ENCODE peak calls at places on chromosomes 7 and 10, in four cellular contexts. One of them, this sample, is unnamed.

GRCh38 chr7:40859965-40860543 is 725.2 kb downstream of the SUGCT start:
- DNase-seq in BJ: no peak
- DNase-seq in mesenchymal stem cell: no peak
- DNase-seq in stimulated activated CD4-positive, alpha-beta T cell treated with anti-CD3 and anti-CD28 coated beads, Interleukin-15, amount 100 ng/mL, for 1 hour: no peak
- DNase-seq in this sample: no peak

GRCh38 chr7:98240961-98241673 is 10.9 kb downstream of the TECPR1 start:
- DNase-seq in BJ: no peak
- DNase-seq in mesenchymal stem cell: peak
- DNase-seq in stimulated activated CD4-positive, alpha-beta T cell treated with anti-CD3 and anti-CD28 coated beads, Interleukin-15, amount 100 ng/mL, for 1 hour: no peak
- DNase-seq in this sample: no peak

GRCh38 chr10:79397575-79398303 is 47.7 kb downstream of the ZCCHC24 start:
- DNase-seq in stimulated activated CD4-positive, alpha-beta T cell treated with anti-CD3 and anti-CD28 coated beads, Interleukin-15, amount 100 ng/mL, for 1 hour: no peak
- DNase-seq in BJ: peak
- DNase-seq in mesenchymal stem cell: peak
- DNase-seq in this sample: no peak

GRCh38 chr10:132808568-132809236 is 22.8 kb upstream of the NKX6-2 start:
- DNase-seq in BJ: no peak
- DNase-seq in stimulated activated CD4-positive, alpha-beta T cell treated with anti-CD3 and anti-CD28 coated beads, Interleukin-15, amount 100 ng/mL, for 1 hour: no peak
- DNase-seq in mesenchymal stem cell: no peak
- DNase-seq in this sample: no peak

GRCh38 chr10:80133221-80133620 is 691 bp downstream of the PLAC9 start:
- DNase-seq in mesenchymal stem cell: no peak
- DNase-seq in stimulated activated CD4-positive, alpha-beta T cell treated with anti-CD3 and anti-CD28 coated beads, Interleukin-15, amount 100 ng/mL, for 1 hour: no peak
- DNase-seq in BJ: no peak
- DNase-seq in this sample: no peak

GRCh38 chr7:8197994-8198698 is 63.8 kb downstream of the ICA1 start:
- DNase-seq in mesenchymal stem cell: no peak
- DNase-seq in stimulated activated CD4-positive, alpha-beta T cell treated with anti-CD3 and anti-CD28 coated beads, Interleukin-15, amount 100 ng/mL, for 1 hour: no peak
- DNase-seq in BJ: no peak
- DNase-seq in this sample: no peak

GRCh38 chr10:8639601-8640000 is 585.1 kb downstream of the GATA3 start:
- DNase-seq in BJ: no peak
- DNase-seq in stimulated activated CD4-positive, alpha-beta T cell treated with anti-CD3 and anti-CD28 coated beads, Interleukin-15, amount 100 ng/mL, for 1 hour: no peak
- DNase-seq in mesenchymal stem cell: no peak
- DNase-seq in this sample: no peak

GRCh38 chr7:129443612-129444011 is 9.4 kb downstream of the STRIP2 start:
- DNase-seq in stimulated activated CD4-positive, alpha-beta T cell treated with anti-CD3 and anti-CD28 coated beads, Interleukin-15, amount 100 ng/mL, for 1 hour: no peak
- DNase-seq in mesenchymal stem cell: no peak
- DNase-seq in BJ: no peak
- DNase-seq in this sample: no peak

GRCh38 chr7:131183611-131184119 is 144.0 kb upstream of the MKLN1 start:
- DNase-seq in stimulated activated CD4-positive, alpha-beta T cell treated with anti-CD3 and anti-CD28 coated beads, Interleukin-15, amount 100 ng/mL, for 1 hour: no peak
- DNase-seq in BJ: no peak
- DNase-seq in mesenchymal stem cell: no peak
- DNase-seq in this sample: no peak

GRCh38 chr7:26580666-26581065 is 283.7 kb downstream of the SKAP2 start:
- DNase-seq in BJ: no peak
- DNase-seq in stimulated activated CD4-positive, alpha-beta T cell treated with anti-CD3 and anti-CD28 coated beads, Interleukin-15, amount 100 ng/mL, for 1 hour: no peak
- DNase-seq in mesenchymal stem cell: no peak
- DNase-seq in this sample: no peak

GRCh38 chr7:137903382-137904169 is 56.8 kb upstream of the DGKI start:
- DNase-seq in BJ: no peak
- DNase-seq in stimulated activated CD4-positive, alpha-beta T cell treated with anti-CD3 and anti-CD28 coated beads, Interleukin-15, amount 100 ng/mL, for 1 hour: peak
- DNase-seq in mesenchymal stem cell: peak
- DNase-seq in this sample: peak

GRCh38 chr7:101924171-101924570 is 106.7 kb downstream of the CUX1 start:
- DNase-seq in mesenchymal stem cell: peak
- DNase-seq in stimulated activated CD4-positive, alpha-beta T cell treated with anti-CD3 and anti-CD28 coated beads, Interleukin-15, amount 100 ng/mL, for 1 hour: no peak
- DNase-seq in BJ: peak
- DNase-seq in this sample: no peak

GRCh38 chr10:51389415-51390342 is 309.7 kb downstream of the CSTF2T start:
- DNase-seq in stimulated activated CD4-positive, alpha-beta T cell treated with anti-CD3 and anti-CD28 coated beads, Interleukin-15, amount 100 ng/mL, for 1 hour: no peak
- DNase-seq in BJ: peak
- DNase-seq in mesenchymal stem cell: peak
- DNase-seq in this sample: no peak

GRCh38 chr7:84532196-84532595 is 337.6 kb upstream of the SEMA3A start:
- DNase-seq in stimulated activated CD4-positive, alpha-beta T cell treated with anti-CD3 and anti-CD28 coated beads, Interleukin-15, amount 100 ng/mL, for 1 hour: no peak
- DNase-seq in mesenchymal stem cell: no peak
- DNase-seq in BJ: no peak
- DNase-seq in this sample: no peak

GRCh38 chr7:73823873-73824597 is 6.8 kb upstream of the CLDN4 start:
- DNase-seq in BJ: no peak
- DNase-seq in stimulated activated CD4-positive, alpha-beta T cell treated with anti-CD3 and anti-CD28 coated beads, Interleukin-15, amount 100 ng/mL, for 1 hour: no peak
- DNase-seq in mesenchymal stem cell: no peak
- DNase-seq in this sample: no peak

GRCh38 chr7:157080111-157080730 is 58.5 kb upstream of the UBE3C start:
- DNase-seq in mesenchymal stem cell: no peak
- DNase-seq in BJ: no peak
- DNase-seq in stimulated activated CD4-positive, alpha-beta T cell treated with anti-CD3 and anti-CD28 coated beads, Interleukin-15, amount 100 ng/mL, for 1 hour: no peak
- DNase-seq in this sample: no peak

GRCh38 chr7:26090927-26091519 is 61.0 kb upstream of the NFE2L3 start:
- DNase-seq in mesenchymal stem cell: peak
- DNase-seq in stimulated activated CD4-positive, alpha-beta T cell treated with anti-CD3 and anti-CD28 coated beads, Interleukin-15, amount 100 ng/mL, for 1 hour: no peak
- DNase-seq in BJ: peak
- DNase-seq in this sample: peak

GRCh38 chr10:116274141-116274861 is 1.3 kb upstream of the GFRA1 start:
- DNase-seq in mesenchymal stem cell: peak
- DNase-seq in BJ: no peak
- DNase-seq in stimulated activated CD4-positive, alpha-beta T cell treated with anti-CD3 and anti-CD28 coated beads, Interleukin-15, amount 100 ng/mL, for 1 hour: no peak
- DNase-seq in this sample: no peak

GRCh38 chr10:103680869-103681236 is 174.5 kb downstream of the SH3PXD2A start:
- DNase-seq in stimulated activated CD4-positive, alpha-beta T cell treated with anti-CD3 and anti-CD28 coated beads, Interleukin-15, amount 100 ng/mL, for 1 hour: no peak
- DNase-seq in mesenchymal stem cell: no peak
- DNase-seq in BJ: no peak
- DNase-seq in this sample: no peak

GRCh38 chr7:44713680-44714335 is 34.8 kb upstream of the ZMIZ2 start:
- DNase-seq in BJ: no peak
- DNase-seq in stimulated activated CD4-positive, alpha-beta T cell treated with anti-CD3 and anti-CD28 coated beads, Interleukin-15, amount 100 ng/mL, for 1 hour: no peak
- DNase-seq in mesenchymal stem cell: no peak
- DNase-seq in this sample: no peak

GRCh38 chr10:59578013-59578412 is 131.6 kb downstream of the SLC16A9 start:
- DNase-seq in BJ: no peak
- DNase-seq in stimulated activated CD4-positive, alpha-beta T cell treated with anti-CD3 and anti-CD28 coated beads, Interleukin-15, amount 100 ng/mL, for 1 hour: no peak
- DNase-seq in mesenchymal stem cell: no peak
- DNase-seq in this sample: no peak

GRCh38 chr7:51085034-51085692 is 231.4 kb downstream of the COBL start:
- DNase-seq in mesenchymal stem cell: no peak
- DNase-seq in BJ: no peak
- DNase-seq in stimulated activated CD4-positive, alpha-beta T cell treated with anti-CD3 and anti-CD28 coated beads, Interleukin-15, amount 100 ng/mL, for 1 hour: no peak
- DNase-seq in this sample: no peak

GRCh38 chr10:22679608-22680007 is 34.8 kb downstream of the PIP4K2A start:
- DNase-seq in stimulated activated CD4-positive, alpha-beta T cell treated with anti-CD3 and anti-CD28 coated beads, Interleukin-15, amount 100 ng/mL, for 1 hour: no peak
- DNase-seq in BJ: no peak
- DNase-seq in mesenchymal stem cell: no peak
- DNase-seq in this sample: no peak

GRCh38 chr10:125146791-125147604 is 13.4 kb downstream of the CTBP2 start:
- DNase-seq in BJ: no peak
- DNase-seq in mesenchymal stem cell: peak
- DNase-seq in stimulated activated CD4-positive, alpha-beta T cell treated with anti-CD3 and anti-CD28 coated beads, Interleukin-15, amount 100 ng/mL, for 1 hour: no peak
- DNase-seq in this sample: no peak

GRCh38 chr7:26439502-26440252 is 148.0 kb downstream of the SNX10 start:
- DNase-seq in mesenchymal stem cell: no peak
- DNase-seq in stimulated activated CD4-positive, alpha-beta T cell treated with anti-CD3 and anti-CD28 coated beads, Interleukin-15, amount 100 ng/mL, for 1 hour: no peak
- DNase-seq in BJ: no peak
- DNase-seq in this sample: peak

GRCh38 chr10:110915035-110915434 is 3.9 kb downstream of the BBIP1 start:
- DNase-seq in stimulated activated CD4-positive, alpha-beta T cell treated with anti-CD3 and anti-CD28 coated beads, Interleukin-15, amount 100 ng/mL, for 1 hour: no peak
- DNase-seq in BJ: no peak
- DNase-seq in mesenchymal stem cell: no peak
- DNase-seq in this sample: no peak

GRCh38 chr7:20358762-20359282 is 28.1 kb downstream of the ITGB8 start:
- DNase-seq in stimulated activated CD4-positive, alpha-beta T cell treated with anti-CD3 and anti-CD28 coated beads, Interleukin-15, amount 100 ng/mL, for 1 hour: no peak
- DNase-seq in BJ: no peak
- DNase-seq in mesenchymal stem cell: no peak
- DNase-seq in this sample: no peak

GRCh38 chr10:72364239-72364777 is 9.6 kb upstream of the DNAJB12 start:
- DNase-seq in mesenchymal stem cell: peak
- DNase-seq in stimulated activated CD4-positive, alpha-beta T cell treated with anti-CD3 and anti-CD28 coated beads, Interleukin-15, amount 100 ng/mL, for 1 hour: peak
- DNase-seq in BJ: peak
- DNase-seq in this sample: peak

GRCh38 chr7:78529392-78529791 is 730.8 kb downstream of the PHTF2 start:
- DNase-seq in BJ: no peak
- DNase-seq in mesenchymal stem cell: no peak
- DNase-seq in stimulated activated CD4-positive, alpha-beta T cell treated with anti-CD3 and anti-CD28 coated beads, Interleukin-15, amount 100 ng/mL, for 1 hour: no peak
- DNase-seq in this sample: no peak

GRCh38 chr10:4013651-4014085 is 228.7 kb upstream of the KLF6 start:
- DNase-seq in mesenchymal stem cell: no peak
- DNase-seq in stimulated activated CD4-positive, alpha-beta T cell treated with anti-CD3 and anti-CD28 coated beads, Interleukin-15, amount 100 ng/mL, for 1 hour: no peak
- DNase-seq in BJ: no peak
- DNase-seq in this sample: no peak

GRCh38 chr7:80147543-80148376 is 13.1 kb downstream of the GNAI1 start:
- DNase-seq in mesenchymal stem cell: peak
- DNase-seq in BJ: peak
- DNase-seq in stimulated activated CD4-positive, alpha-beta T cell treated with anti-CD3 and anti-CD28 coated beads, Interleukin-15, amount 100 ng/mL, for 1 hour: no peak
- DNase-seq in this sample: no peak

GRCh38 chr7:157056957-157057902 is 46.8 kb upstream of the MNX1 start:
- DNase-seq in mesenchymal stem cell: no peak
- DNase-seq in stimulated activated CD4-positive, alpha-beta T cell treated with anti-CD3 and anti-CD28 coated beads, Interleukin-15, amount 100 ng/mL, for 1 hour: no peak
- DNase-seq in BJ: no peak
- DNase-seq in this sample: no peak

GRCh38 chr10:112792487-112793196 is 157.4 kb upstream of the TCF7L2 start:
- DNase-seq in BJ: peak
- DNase-seq in mesenchymal stem cell: peak
- DNase-seq in stimulated activated CD4-positive, alpha-beta T cell treated with anti-CD3 and anti-CD28 coated beads, Interleukin-15, amount 100 ng/mL, for 1 hour: no peak
- DNase-seq in this sample: no peak

GRCh38 chr10:16948335-16948734 is 131.1 kb upstream of the RSU1 start:
- DNase-seq in stimulated activated CD4-positive, alpha-beta T cell treated with anti-CD3 and anti-CD28 coated beads, Interleukin-15, amount 100 ng/mL, for 1 hour: no peak
- DNase-seq in mesenchymal stem cell: no peak
- DNase-seq in BJ: no peak
- DNase-seq in this sample: no peak

GRCh38 chr10:71600856-71601255 is 118.7 kb downstream of the C10orf105 start:
- DNase-seq in stimulated activated CD4-positive, alpha-beta T cell treated with anti-CD3 and anti-CD28 coated beads, Interleukin-15, amount 100 ng/mL, for 1 hour: no peak
- DNase-seq in BJ: peak
- DNase-seq in mesenchymal stem cell: peak
- DNase-seq in this sample: no peak

GRCh38 chr7:158766570-158767281 is 62.1 kb upstream of the NCAPG2 start:
- DNase-seq in stimulated activated CD4-positive, alpha-beta T cell treated with anti-CD3 and anti-CD28 coated beads, Interleukin-15, amount 100 ng/mL, for 1 hour: no peak
- DNase-seq in BJ: no peak
- DNase-seq in mesenchymal stem cell: no peak
- DNase-seq in this sample: no peak

GRCh38 chr10:110535958-110536891 is 31.3 kb upstream of the SMC3 start:
- DNase-seq in BJ: no peak
- DNase-seq in stimulated activated CD4-positive, alpha-beta T cell treated with anti-CD3 and anti-CD28 coated beads, Interleukin-15, amount 100 ng/mL, for 1 hour: peak
- DNase-seq in mesenchymal stem cell: peak
- DNase-seq in this sample: no peak

GRCh38 chr7:107659666-107660065 is 962 bp upstream of the SLC26A4 start:
- DNase-seq in stimulated activated CD4-positive, alpha-beta T cell treated with anti-CD3 and anti-CD28 coated beads, Interleukin-15, amount 100 ng/mL, for 1 hour: no peak
- DNase-seq in BJ: peak
- DNase-seq in mesenchymal stem cell: peak
- DNase-seq in this sample: no peak

This sample was measured in NCI-H1417 treated with DMSO at 0.1 percent for 48 hours.